ENCODE peak calls at places on chromosomes 16 and 17, in six cellular contexts. E, B, L, C, G and N are unnamed samples.

GRCh38 chr16:58243528-58244004 is 45.7 kb upstream of the CSNK2A2 start:
- DNase-seq in E (no peak), B (peak), L (no peak), C (no peak), G (peak), N (peak)

GRCh38 chr17:34070712-34071111 is 184.4 kb upstream of the CCL2 start:
- DNase-seq in E (no peak), B (no peak), L (no peak), C (no peak), G (no peak), N (no peak)

GRCh38 chr17:40251576-40251975 is 32.5 kb downstream of the WIPF2 start:
- DNase-seq in E (no peak), B (peak), L (no peak), C (peak), G (no peak), N (no peak)

GRCh38 chr17:8322078-8322477 is 12.0 kb downstream of the ARHGEF15 start:
- DNase-seq in E (no peak), B (no peak), L (no peak), C (no peak), G (no peak), N (no peak)

GRCh38 chr16:64297863-64298579 is 823.8 kb downstream of the CDH11 start:
- DNase-seq in E (no peak), B (no peak), L (no peak), C (no peak), G (no peak), N (no peak)

GRCh38 chr17:82528484-82529265 is 9.1 kb downstream of the FOXK2 start:
- DNase-seq in E (peak), B (peak), L (peak), C (peak), G (no peak), N (peak)

GRCh38 chr16:9007177-9007794 is 43.6 kb upstream of the USP7 start:
- DNase-seq in E (no peak), B (peak), L (no peak), C (peak), G (no peak), N (no peak)

GRCh38 chr17:65588194-65588808 is 26.9 kb upstream of the AXIN2 start:
- DNase-seq in E (peak), B (no peak), L (no peak), C (peak), G (no peak), N (no peak)

GRCh38 chr17:42409467-42410351 is 13.3 kb downstream of the CAVIN1 start:
- DNase-seq in E (peak), B (no peak), L (no peak), C (peak), G (no peak), N (no peak)

GRCh38 chr16:31875112-31875803 is 1.7 kb downstream of the ZNF267 start:
- DNase-seq in E (no peak), B (peak), L (no peak), C (peak), G (no peak), N (no peak)

GRCh38 chr17:78132086-78132676 is 1.6 kb downstream of the TMC8 start:
- DNase-seq in E (peak), B (no peak), L (no peak), C (no peak), G (peak), N (peak)
- H3K4me3 ChIP-seq in E (peak), B (no peak), L (peak), C (no peak), G (peak), N (peak)

GRCh38 chr17:60269417-60269816 is 119.6 kb downstream of the CA4 start:
- DNase-seq in E (no peak), B (no peak), L (no peak), C (no peak), G (no peak), N (no peak)
- TF ChIP-seq CTCF in E (no peak), B (no peak), L (no peak), C (no peak), G (no peak), N (no peak)

GRCh38 chr16:59878999-59879398 is 1144.9 kb upstream of the GOT2 start:
- DNase-seq in E (no peak), B (no peak), L (no peak), C (no peak), G (no peak), N (no peak)
- H3K4me3 ChIP-seq in E (no peak), B (no peak), L (no peak), C (no peak), G (no peak), N (no peak)

GRCh38 chr17:78883533-78884131 is 19.4 kb downstream of the CEP295NL start:
- DNase-seq in E (no peak), B (peak), L (peak), C (peak), G (no peak), N (no peak)
- TF ChIP-seq CTCF in E (no peak), B (no peak), L (peak), C (no peak), G (no peak), N (no peak)

GRCh38 chr16:88691129-88691813 is 5.0 kb upstream of the SNAI3 start:
- DNase-seq in E (peak), B (no peak), L (no peak), C (no peak), G (no peak), N (no peak)

GRCh38 chr16:88691924-88692560 is 5.7 kb upstream of the SNAI3 start:
- DNase-seq in E (peak), B (peak), L (no peak), C (no peak), G (no peak), N (no peak)

GRCh38 chr16:88694221-88695087 is 8.1 kb upstream of the SNAI3 start:
- DNase-seq in E (peak), B (no peak), L (no peak), C (no peak), G (no peak), N (no peak)

GRCh38 chr16:88693420-88694177 is 7.3 kb upstream of the SNAI3 start:
- DNase-seq in E (peak), B (no peak), L (no peak), C (no peak), G (no peak), N (no peak)

DNA sequence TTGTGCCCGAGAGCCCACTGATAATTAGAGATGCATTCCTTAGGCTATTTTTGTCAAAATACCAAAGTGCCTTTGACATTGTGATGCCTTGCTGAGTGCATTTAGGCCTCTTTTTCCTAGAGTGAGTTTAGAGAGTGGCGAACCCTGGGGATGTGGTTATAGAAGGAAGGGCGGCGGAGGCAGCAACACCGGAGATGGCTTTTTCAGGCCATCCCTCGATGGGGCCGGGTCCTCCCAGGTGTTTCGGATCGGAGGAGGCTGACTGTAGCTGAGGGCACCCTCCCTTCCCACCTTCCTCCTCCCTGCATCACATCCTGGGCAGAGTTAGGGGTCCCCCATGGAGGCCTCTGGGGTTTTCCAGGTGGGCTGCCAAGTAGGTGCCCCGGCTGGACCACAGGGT is 6.6 kb upstream of the SNAI3 start:
- DNase-seq in E (no peak), B (no peak), L (no peak), C (no peak), G (no peak), N (no peak)
- H3K4me3 ChIP-seq in E (no peak), B (no peak), L (no peak), C (no peak), G (no peak), N (no peak)

GRCh38 chr16:71367243-71367976 is 8.9 kb downstream of the CALB2 start:
- DNase-seq in E (peak), B (peak), L (peak), C (peak), G (peak), N (peak)
- TF ChIP-seq CTCF in E (peak), B (peak), L (peak), C (peak), G (peak), N (peak)

GRCh38 chr16:89193021-89193575 is 7.2 kb downstream of the SLC22A31 start:
- DNase-seq in E (peak), B (peak), L (peak), C (peak), G (peak), N (no peak)
- H3K4me3 ChIP-seq in E (no peak), B (no peak), L (no peak), C (peak), G (no peak), N (no peak)

GRCh38 chr17:45784583-45785372 is 658 bp downstream of the CRHR1 start:
- DNase-seq in E (peak), B (peak), L (peak), C (peak), G (no peak), N (no peak)
- TF ChIP-seq CTCF in E (peak), B (no peak), L (no peak), C (no peak), G (no peak), N (no peak)